ENCODE peak calls at places on chromosome 6, in six cellular contexts. D is Right ventricle myocardium superior, J is HFFc6, V is left cardiac atrium, O is GM04504, M is upper lobe of right lung. G is an unnamed sample.

GRCh38 chr6:107489636-107490567 is at the start of gene SOBP:
- DNase-seq in J (no peak), V (peak; percentile 76), D (peak; percentile 78), O (no peak), M (peak; percentile 77), G (peak; percentile 86)

GRCh38 chr6:45148278-45148677 is 179.9 kb upstream of the RUNX2 start:
- DNase-seq in M (no peak), D (no peak), V (no peak), O (no peak), J (no peak), G (no peak)

GRCh38 chr6:73695619-73696421 is at the start of gene CD109:
- DNase-seq in M (peak; percentile 73), V (peak; percentile 48), D (peak; percentile 56), O (peak; percentile 64), J (peak; percentile 78), G (peak; percentile 86)

GRCh38 chr6:77857421-77857820 is 204.6 kb downstream of the MEI4 start:
- DNase-seq in J (no peak), V (no peak), O (no peak), M (no peak), D (no peak), G (no peak)

GRCh38 chr6:117506180-117506835 is 23.8 kb downstream of the DCBLD1 start:
- DNase-seq in O (no peak), D (no peak), J (peak; percentile 25), V (no peak), M (no peak), G (no peak)

GRCh38 chr6:129641344-129641743 is 68.6 kb downstream of the ARHGAP18 start:
- DNase-seq in V (no peak), D (no peak), J (peak; percentile 75), O (no peak), M (no peak), G (no peak)

GRCh38 chr6:168718821-168719475 is 278.0 kb downstream of the SMOC2 start:
- DNase-seq in M (no peak), V (no peak), J (no peak), O (no peak), D (no peak), G (no peak)

GRCh38 chr6:117441824-117442264 is 16.1 kb upstream of the ROS1 start:
- DNase-seq in O (no peak), D (no peak), M (no peak), V (no peak), J (no peak), G (no peak)

GRCh38 chr6:47147836-47148344 is 105.8 kb upstream of the ADGRF1 start:
- DNase-seq in D (no peak), M (no peak), J (no peak), V (no peak), O (no peak), G (no peak)

GRCh38 chr6:167232355-167232754 is 58.8 kb upstream of the UNC93A start:
- DNase-seq in M (no peak), O (no peak), D (no peak), V (no peak), J (no peak), G (no peak)

GRCh38 chr6:33589723-33590530 is 9.9 kb upstream of the BAK1 start:
- DNase-seq in O (peak; percentile 75), M (peak; percentile 90), D (peak; percentile 67), V (peak; percentile 71), J (peak; percentile 91), G (no peak)

GRCh38 chr6:109260126-109260525 is 122.1 kb downstream of the CD164 start:
- DNase-seq in D (no peak), V (no peak), O (no peak), M (no peak), J (peak; percentile 54), G (no peak)

GRCh38 chr6:165804331-165805066 is 141.5 kb upstream of the PDE10A start:
- DNase-seq in J (no peak), V (no peak), M (no peak), O (no peak), D (no peak), G (no peak)

GRCh38 chr6:71706523-71706922 is 179.8 kb upstream of the RIMS1 start:
- DNase-seq in V (no peak), M (no peak), J (no peak), D (no peak), O (no peak), G (no peak)

GRCh38 chr6:2441881-2442475 is 196.6 kb upstream of the GMDS start:
- DNase-seq in V (no peak), J (peak; percentile 31), D (no peak), M (no peak), O (no peak), G (no peak)

GRCh38 chr6:3871511-3871910 is 22.3 kb downstream of the FAM50B start:
- DNase-seq in M (no peak), O (no peak), V (no peak), J (no peak), D (no peak), G (no peak)

GRCh38 chr6:42813906-42814444 is 32.1 kb downstream of the BICRAL start:
- DNase-seq in J (no peak), V (no peak), M (no peak), D (no peak), O (no peak), G (no peak)

GRCh38 chr6:13560651-13561044 is 13.8 kb upstream of the SIRT5 start:
- DNase-seq in J (no peak), O (no peak), V (no peak), D (no peak), M (no peak), G (no peak)

GRCh38 chr6:37131104-37131959 is 38.6 kb upstream of the PIM1 start:
- DNase-seq in V (peak; percentile 81), J (no peak), M (peak; percentile 89), D (peak; percentile 85), O (no peak), G (peak; percentile 84)

GRCh38 chr6:63862486-63863198 is 227.0 kb downstream of the PHF3 start:
- DNase-seq in V (no peak), O (no peak), M (no peak), D (no peak), J (no peak), G (no peak)

GRCh38 chr6:118704911-118705310 is 53.5 kb upstream of the CEP85L start:
- DNase-seq in V (no peak), O (no peak), J (no peak), M (no peak), D (no peak), G (no peak)

GRCh38 chr6:7672066-7673062 is 53.5 kb upstream of the BMP6 start:
- DNase-seq in J (no peak), O (no peak), M (no peak), D (no peak), V (no peak), G (no peak)

GRCh38 chr6:139628220-139628619 is 253.8 kb upstream of the CITED2 start:
- DNase-seq in J (no peak), M (no peak), O (no peak), V (no peak), D (no peak), G (no peak)

GRCh38 chr6:48691420-48691819 is 580.4 kb upstream of the PTCHD4 start:
- DNase-seq in O (no peak), V (no peak), M (no peak), J (no peak), D (no peak), G (no peak)

GRCh38 chr6:27422651-27423332 is 34.2 kb downstream of the ZNF391 start:
- DNase-seq in V (no peak), O (no peak), M (no peak), D (no peak), J (no peak), G (no peak)

GRCh38 chr6:125944434-125944816 is 12.1 kb upstream of the HINT3 start:
- DNase-seq in M (peak; percentile 78), J (peak; percentile 32), V (peak; percentile 88), D (peak; percentile 79), O (no peak), G (peak; percentile 88)

G was measured in posterior vena cava.